ENCODE peak calls at places on chromosomes 7 and 10, in seven cellular contexts. One of them, this sample, is unnamed.

GRCh38 chr7:124768525-124768924 is 2.9 kb upstream of the GPR37 start:
- DNase-seq in activated gamma-delta T cell treated with anti-CD3 and anti-CD28 coated beads, Interleukin-2, amount 50 U/mL, for 16 hours: no peak
- DNase-seq in NCI-H460: no peak
- DNase-seq in suprapubic skin: no peak
- DNase-seq in AG09309: no peak
- DNase-seq in stimulated activated CD4-positive, alpha-beta T cell treated with anti-CD3 and anti-CD28 coated beads, TNF-alpha, amount 100 ng/mL, for 24 hours: no peak
- DNase-seq in NCI-H1417 treated with DMSO at 0.1 percent for 48 hours: no peak
- DNase-seq in this sample: no peak

GRCh38 chr10:28087675-28088351 is 88.9 kb upstream of the ODAD2 start:
- DNase-seq in activated gamma-delta T cell treated with anti-CD3 and anti-CD28 coated beads, Interleukin-2, amount 50 U/mL, for 16 hours: no peak
- DNase-seq in NCI-H460: peak; percentile 32
- DNase-seq in suprapubic skin: no peak
- DNase-seq in AG09309: peak; percentile 56
- DNase-seq in stimulated activated CD4-positive, alpha-beta T cell treated with anti-CD3 and anti-CD28 coated beads, TNF-alpha, amount 100 ng/mL, for 24 hours: no peak
- DNase-seq in NCI-H1417 treated with DMSO at 0.1 percent for 48 hours: no peak
- DNase-seq in this sample: no peak

GRCh38 chr10:124525751-124526600 is 64.4 kb downstream of the LHPP start:
- DNase-seq in activated gamma-delta T cell treated with anti-CD3 and anti-CD28 coated beads, Interleukin-2, amount 50 U/mL, for 16 hours: no peak
- DNase-seq in NCI-H460: no peak
- DNase-seq in suprapubic skin: no peak
- DNase-seq in AG09309: no peak
- DNase-seq in stimulated activated CD4-positive, alpha-beta T cell treated with anti-CD3 and anti-CD28 coated beads, TNF-alpha, amount 100 ng/mL, for 24 hours: no peak
- DNase-seq in NCI-H1417 treated with DMSO at 0.1 percent for 48 hours: no peak
- DNase-seq in this sample: no peak

GRCh38 chr7:45033261-45033930 is 33.4 kb downstream of the CCM2 start:
- DNase-seq in activated gamma-delta T cell treated with anti-CD3 and anti-CD28 coated beads, Interleukin-2, amount 50 U/mL, for 16 hours: no peak
- DNase-seq in NCI-H460: no peak
- DNase-seq in suprapubic skin: no peak
- DNase-seq in AG09309: no peak
- DNase-seq in stimulated activated CD4-positive, alpha-beta T cell treated with anti-CD3 and anti-CD28 coated beads, TNF-alpha, amount 100 ng/mL, for 24 hours: no peak
- DNase-seq in NCI-H1417 treated with DMSO at 0.1 percent for 48 hours: no peak
- DNase-seq in this sample: no peak

GRCh38 chr7:111919690-111920179 is 286.5 kb downstream of the DOCK4 start:
- DNase-seq in activated gamma-delta T cell treated with anti-CD3 and anti-CD28 coated beads, Interleukin-2, amount 50 U/mL, for 16 hours: no peak
- DNase-seq in NCI-H460: no peak
- DNase-seq in suprapubic skin: no peak
- DNase-seq in AG09309: no peak
- DNase-seq in stimulated activated CD4-positive, alpha-beta T cell treated with anti-CD3 and anti-CD28 coated beads, TNF-alpha, amount 100 ng/mL, for 24 hours: no peak
- DNase-seq in NCI-H1417 treated with DMSO at 0.1 percent for 48 hours: no peak
- DNase-seq in this sample: no peak

GRCh38 chr10:73965890-73966768 is 31.8 kb upstream of the VCL start:
- DNase-seq in activated gamma-delta T cell treated with anti-CD3 and anti-CD28 coated beads, Interleukin-2, amount 50 U/mL, for 16 hours: no peak
- DNase-seq in NCI-H460: peak; percentile 71
- DNase-seq in suprapubic skin: peak; percentile 88
- DNase-seq in AG09309: peak; percentile 98
- DNase-seq in stimulated activated CD4-positive, alpha-beta T cell treated with anti-CD3 and anti-CD28 coated beads, TNF-alpha, amount 100 ng/mL, for 24 hours: no peak
- DNase-seq in NCI-H1417 treated with DMSO at 0.1 percent for 48 hours: no peak
- DNase-seq in this sample: peak; percentile 83

GRCh38 chr10:84715911-84716310 is 387.5 kb downstream of the CCSER2 start:
- DNase-seq in activated gamma-delta T cell treated with anti-CD3 and anti-CD28 coated beads, Interleukin-2, amount 50 U/mL, for 16 hours: no peak
- DNase-seq in NCI-H460: peak; percentile 12
- DNase-seq in suprapubic skin: no peak
- DNase-seq in AG09309: no peak
- DNase-seq in stimulated activated CD4-positive, alpha-beta T cell treated with anti-CD3 and anti-CD28 coated beads, TNF-alpha, amount 100 ng/mL, for 24 hours: no peak
- DNase-seq in NCI-H1417 treated with DMSO at 0.1 percent for 48 hours: no peak
- DNase-seq in this sample: peak; percentile 64

GRCh38 chr10:14954001-14954770 is at the start of gene DCLRE1C:
- DNase-seq in activated gamma-delta T cell treated with anti-CD3 and anti-CD28 coated beads, Interleukin-2, amount 50 U/mL, for 16 hours: peak; percentile 78
- DNase-seq in NCI-H460: peak; percentile 72
- DNase-seq in suprapubic skin: peak; percentile 94
- DNase-seq in AG09309: peak; percentile 46
- DNase-seq in stimulated activated CD4-positive, alpha-beta T cell treated with anti-CD3 and anti-CD28 coated beads, TNF-alpha, amount 100 ng/mL, for 24 hours: peak; percentile 72
- DNase-seq in NCI-H1417 treated with DMSO at 0.1 percent for 48 hours: peak; percentile 75
- DNase-seq in this sample: peak; percentile 88

GRCh38 chr7:17406756-17407155 is 108.3 kb downstream of the AHR start:
- DNase-seq in activated gamma-delta T cell treated with anti-CD3 and anti-CD28 coated beads, Interleukin-2, amount 50 U/mL, for 16 hours: no peak
- DNase-seq in NCI-H460: peak; percentile 88
- DNase-seq in suprapubic skin: no peak
- DNase-seq in AG09309: no peak
- DNase-seq in stimulated activated CD4-positive, alpha-beta T cell treated with anti-CD3 and anti-CD28 coated beads, TNF-alpha, amount 100 ng/mL, for 24 hours: no peak
- DNase-seq in NCI-H1417 treated with DMSO at 0.1 percent for 48 hours: no peak
- DNase-seq in this sample: no peak

GRCh38 chr10:98246911-98247820 is 20.8 kb downstream of the LOXL4 start:
- DNase-seq in activated gamma-delta T cell treated with anti-CD3 and anti-CD28 coated beads, Interleukin-2, amount 50 U/mL, for 16 hours: no peak
- DNase-seq in NCI-H460: no peak
- DNase-seq in suprapubic skin: no peak
- DNase-seq in AG09309: peak; percentile 44
- DNase-seq in stimulated activated CD4-positive, alpha-beta T cell treated with anti-CD3 and anti-CD28 coated beads, TNF-alpha, amount 100 ng/mL, for 24 hours: no peak
- DNase-seq in NCI-H1417 treated with DMSO at 0.1 percent for 48 hours: no peak
- DNase-seq in this sample: no peak

GRCh38 chr7:84949501-84949900 is 237.4 kb downstream of the SEMA3D start:
- DNase-seq in activated gamma-delta T cell treated with anti-CD3 and anti-CD28 coated beads, Interleukin-2, amount 50 U/mL, for 16 hours: no peak
- DNase-seq in NCI-H460: no peak
- DNase-seq in suprapubic skin: no peak
- DNase-seq in AG09309: no peak
- DNase-seq in stimulated activated CD4-positive, alpha-beta T cell treated with anti-CD3 and anti-CD28 coated beads, TNF-alpha, amount 100 ng/mL, for 24 hours: no peak
- DNase-seq in NCI-H1417 treated with DMSO at 0.1 percent for 48 hours: no peak
- DNase-seq in this sample: no peak